ENCODE peak calls at places on chromosomes 7 and 10, in five cellular contexts. V is activated naive CD4-positive, alpha-beta T cell treated with anti-CD3 and anti-CD28 coated beads, Interleukin-2, amount 10 ng/mL, durations not matched to agents 7 days and 5 days; M is RPMI7951; Z is EL; T is Calu3. O is an unnamed sample.

GRCh38 chr10:62761115-62761514 is 43.4 kb upstream of the ADO start:
- DNase-seq in V (no peak), T (no peak), Z (no peak), M (peak), O (no peak)

GRCh38 chr10:114542373-114542772 is 115.7 kb downstream of the ABLIM1 start:
- DNase-seq in T (no peak), V (no peak), M (no peak), Z (no peak), O (no peak)

GRCh38 chr7:45241339-45242109 is 83.9 kb downstream of the RAMP3 start:
- DNase-seq in V (no peak), T (no peak), Z (no peak), M (peak), O (no peak)

GRCh38 chr10:80144302-80145131 is 12.0 kb downstream of the PLAC9 start:
- DNase-seq in Z (no peak), T (peak), V (peak), M (no peak), O (no peak)

GRCh38 chr10:131345691-131346090 is 34.2 kb upstream of the TCERG1L start:
- DNase-seq in Z (no peak), T (no peak), M (no peak), V (no peak), O (no peak)

GRCh38 chr7:158574308-158575036 is 13.2 kb downstream of the PTPRN2 start:
- DNase-seq in V (no peak), M (no peak), T (no peak), Z (no peak), O (no peak)

GRCh38 chr7:38374507-38374906 is 101.1 kb upstream of the TARP start:
- DNase-seq in T (peak), V (peak), Z (peak), M (peak), O (no peak)

GRCh38 chr7:55288070-55288824 is 76.9 kb upstream of the LANCL2 start:
- DNase-seq in M (peak), T (no peak), V (no peak), Z (no peak), O (no peak)

GRCh38 chr10:34097682-34098081 is 717.4 kb downstream of the PARD3 start:
- DNase-seq in T (no peak), V (no peak), Z (no peak), M (no peak), O (no peak)

GRCh38 chr7:149733554-149734513 is 39.6 kb downstream of the ZNF467 start:
- DNase-seq in T (no peak), Z (no peak), V (no peak), M (no peak), O (no peak)

GRCh38 chr7:74115326-74115725 is 31.7 kb downstream of the LIMK1 start:
- DNase-seq in M (no peak), V (no peak), T (no peak), Z (no peak), O (no peak)

GRCh38 chr7:31488562-31489203 is 25.2 kb upstream of the ITPRID1 start:
- DNase-seq in V (peak), Z (peak), M (peak), T (peak), O (peak)

GRCh38 chr10:26802527-26802926 is 58.2 kb downstream of the ABI1 start:
- DNase-seq in V (no peak), M (no peak), T (no peak), Z (no peak), O (no peak)

GRCh38 chr10:111098679-111099437 is 22.0 kb downstream of the ADRA2A start:
- DNase-seq in T (peak), V (no peak), M (no peak), Z (peak), O (no peak)

GRCh38 chr10:49374740-49375139 is 21.1 kb downstream of the DRGX start:
- DNase-seq in V (no peak), Z (no peak), M (no peak), T (no peak), O (no peak)

GRCh38 chr7:26525413-26526287 is 234.0 kb downstream of the SNX10 start:
- DNase-seq in T (no peak), M (no peak), Z (no peak), V (no peak), O (no peak)

GRCh38 chr10:71241114-71241898 is 28.9 kb downstream of the UNC5B start:
- DNase-seq in M (peak), V (no peak), T (no peak), Z (peak), O (peak)

GRCh38 chr7:3696113-3696512 is 395.1 kb downstream of the SDK1 start:
- DNase-seq in M (no peak), Z (no peak), V (no peak), T (no peak), O (no peak)

GRCh38 chr10:116779076-116779687 is 36.8 kb upstream of the HSPA12A start:
- DNase-seq in V (no peak), T (no peak), M (peak), Z (peak), O (no peak)

GRCh38 chr7:150340024-150340749 is 1.2 kb downstream of the RARRES2 start:
- DNase-seq in V (no peak), M (no peak), Z (peak), T (peak), O (peak)

GRCh38 chr10:125159486-125159931 is 854 bp downstream of the CTBP2 start:
- DNase-seq in M (no peak), Z (no peak), T (no peak), V (no peak), O (peak)

O was measured in heart right ventricle.